ENCODE peak calls at places on chromosome 5, in ten cellular contexts. E, T, F, I, Q, B, N, J, R and G are unnamed samples.

GRCh38 chr5:115246361-115246991 is 16.2 kb downstream of the PGGT1B start:
- DNase-seq in R (no peak), Q (peak; percentile 40), T (no peak), N (peak; percentile 27), B (peak; percentile 49), F (no peak), J (peak; percentile 45), E (peak; percentile 26), I (peak; percentile 49), G (peak; percentile 58)

GRCh38 chr5:29811914-29812679 is 1381.4 kb upstream of the CDH6 start:
- DNase-seq in J (no peak), R (no peak), B (peak; percentile 31), T (no peak), I (no peak), F (no peak), N (no peak), Q (peak; percentile 28), E (no peak), G (peak; percentile 14)

GRCh38 chr5:10775646-10776045 is 14.6 kb upstream of the DAP start:
- DNase-seq in E (no peak), F (no peak), I (no peak), N (no peak), J (no peak), T (no peak), R (no peak), B (no peak), Q (no peak), G (no peak)

GRCh38 chr5:180810210-180811011 is 7.8 kb upstream of the MGAT1 start:
- DNase-seq in R (peak; percentile 97), T (peak; percentile 96), N (peak; percentile 98), I (peak; percentile 95), E (peak; percentile 95), F (peak; percentile 95), Q (peak; percentile 98), B (peak; percentile 83), J (peak; percentile 100), G (peak; percentile 97)

GRCh38 chr5:132095077-132095744 is 21.6 kb downstream of the CSF2 start:
- DNase-seq in T (peak; percentile 32), E (no peak), R (peak; percentile 41), B (no peak), Q (no peak), I (peak; percentile 24), N (no peak), J (no peak), F (no peak), G (no peak)

GRCh38 chr5:116436674-116437350 is 137.8 kb downstream of the SEMA6A start:
- DNase-seq in B (no peak), Q (no peak), F (no peak), I (no peak), N (no peak), J (no peak), T (no peak), E (no peak), R (no peak), G (no peak)

GRCh38 chr5:53479656-53480473 is 564 bp upstream of the FST start:
- DNase-seq in N (peak; percentile 16), R (peak; percentile 51), Q (peak; percentile 76), I (no peak), T (no peak), F (peak; percentile 78), J (peak; percentile 63), E (peak; percentile 61), B (peak; percentile 73), G (peak; percentile 66)

GRCh38 chr5:90809695-90810094 is 251.1 kb downstream of the ADGRV1 start:
- DNase-seq in Q (peak; percentile 13), R (no peak), N (no peak), E (no peak), F (no peak), T (no peak), J (no peak), I (peak; percentile 27), B (no peak), G (peak; percentile 18)

GRCh38 chr5:9337908-9338307 is 208.0 kb downstream of the SEMA5A start:
- DNase-seq in T (no peak), I (peak; percentile 24), E (no peak), J (peak; percentile 60), R (no peak), B (no peak), N (no peak), Q (peak; percentile 32), F (peak; percentile 72), G (peak; percentile 64)

GRCh38 chr5:181189962-181190710 is 14.9 kb downstream of the TRIM7 start:
- DNase-seq in F (no peak), R (no peak), E (no peak), J (peak; percentile 46), T (no peak), I (no peak), B (no peak), N (no peak), Q (peak; percentile 35), G (no peak)

GRCh38 chr5:159786901-159787691 is 129.2 kb upstream of the ADRA1B start:
- DNase-seq in R (peak; percentile 58), Q (peak; percentile 49), F (no peak), B (no peak), N (no peak), E (no peak), I (no peak), J (peak; percentile 63), T (peak; percentile 77), G (peak; percentile 82)

GRCh38 chr5:23330726-23331125 is 176.7 kb upstream of the PRDM9 start:
- DNase-seq in E (no peak), F (peak; percentile 44), T (no peak), I (no peak), R (no peak), Q (no peak), J (no peak), B (no peak), N (no peak), G (no peak)

GRCh38 chr5:160545832-160546231 is 124.2 kb downstream of the PTTG1 start:
- DNase-seq in E (no peak), B (no peak), F (peak; percentile 54), Q (no peak), I (no peak), J (no peak), R (no peak), N (no peak), T (no peak), G (no peak)

GRCh38 chr5:176737746-176738699 is 72.3 kb upstream of the UNC5A start:
- DNase-seq in Q (no peak), B (no peak), N (no peak), I (no peak), J (no peak), T (no peak), F (no peak), E (no peak), R (no peak), G (no peak)

GRCh38 chr5:125484272-125485002 is 738.0 kb upstream of the ZNF608 start:
- DNase-seq in R (peak; percentile 38), N (no peak), B (no peak), T (peak; percentile 72), Q (peak; percentile 67), J (peak; percentile 63), E (no peak), I (peak; percentile 92), F (peak; percentile 93), G (peak; percentile 8)

GRCh38 chr5:179430256-179431175 is 85.3 kb upstream of the ADAMTS2 start:
- DNase-seq in F (no peak), T (no peak), R (no peak), N (no peak), Q (no peak), I (no peak), J (no peak), E (no peak), B (no peak), G (no peak)

GRCh38 chr5:179422840-179423523 is 77.7 kb upstream of the ADAMTS2 start:
- DNase-seq in J (no peak), I (no peak), R (no peak), F (no peak), Q (no peak), B (no peak), E (no peak), N (no peak), T (no peak), G (no peak)

GRCh38 chr5:179431221-179431620 is 86.0 kb upstream of the ADAMTS2 start:
- DNase-seq in E (no peak), Q (no peak), B (no peak), J (no peak), N (no peak), I (no peak), F (no peak), R (no peak), T (no peak), G (no peak)

GRCh38 chr5:179427032-179427675 is 81.9 kb upstream of the ADAMTS2 start:
- DNase-seq in E (no peak), J (no peak), N (no peak), I (no peak), R (no peak), F (no peak), T (no peak), B (no peak), Q (no peak), G (no peak)

DNA sequence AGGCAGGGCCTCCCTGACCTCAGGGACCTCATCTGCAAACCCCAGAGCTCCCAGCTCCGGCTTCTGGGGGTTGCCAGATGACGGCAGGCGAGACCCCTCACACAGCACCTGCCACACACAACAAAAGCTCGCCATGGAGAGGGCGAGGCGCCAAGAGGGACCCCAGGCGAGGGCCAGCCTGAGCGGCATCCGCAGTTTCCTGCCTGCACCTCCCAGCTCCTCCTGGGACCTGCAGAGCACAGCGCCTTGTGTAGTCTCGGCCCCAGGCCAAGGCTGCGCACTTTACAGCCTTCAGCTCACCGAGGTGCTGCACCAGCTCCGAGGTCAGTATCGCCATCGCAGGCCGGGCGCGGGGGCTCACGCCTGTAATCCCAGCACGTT is 82.4 kb upstream of the ADAMTS2 start:
- DNase-seq in J (no peak), I (no peak), F (no peak), T (no peak), Q (no peak), B (no peak), N (no peak), R (peak; percentile 38), E (no peak), G (no peak)
- H3K27ac ChIP-seq in J (no peak overlapping the region), I (no peak overlapping the region), F (no peak overlapping the region), T (no peak overlapping the region), Q (no peak overlapping the region), B (no peak overlapping the region), N (no peak overlapping the region), R (no peak overlapping the region), E (no peak overlapping the region), G (no peak overlapping the region)

GRCh38 chr5:14035859-14036440 is 91.5 kb upstream of the DNAH5 start:
- DNase-seq in N (no peak), B (peak; percentile 73), J (peak; percentile 92), R (no peak), F (peak; percentile 100), T (no peak), E (peak; percentile 54), Q (peak; percentile 86), I (peak; percentile 96), G (peak; percentile 59)
- H3K27ac ChIP-seq in N (no peak overlapping the region), B (no peak overlapping the region), J (peak overlapping the region; percentile 92), R (peak overlapping the region; percentile 8), F (peak overlapping the region; percentile 91), T (peak overlapping the region; percentile 83), E (peak overlapping the region; percentile 83), Q (peak overlapping the region; percentile 67), I (peak overlapping the region; percentile 93), G (peak overlapping the region; percentile 81)

GRCh38 chr5:136864960-136865359 is 499.6 kb upstream of the TRPC7 start:
- DNase-seq in J (no peak), T (no peak), Q (no peak), I (no peak), E (no peak), N (no peak), R (no peak), B (no peak), F (no peak), G (no peak)
- H3K27ac ChIP-seq in J (no peak overlapping the region), T (no peak overlapping the region), Q (no peak overlapping the region), I (no peak overlapping the region), E (no peak overlapping the region), N (no peak overlapping the region), R (no peak overlapping the region), B (no peak overlapping the region), F (no peak overlapping the region), G (no peak overlapping the region)

GRCh38 chr5:77791356-77791755 is 15.2 kb upstream of the TBCA start:
- DNase-seq in T (no peak), R (no peak), N (no peak), E (no peak), I (no peak), J (no peak), Q (no peak), B (no peak), F (no peak), G (no peak)
- H3K27ac ChIP-seq in T (no peak overlapping the region), R (no peak overlapping the region), N (no peak overlapping the region), E (no peak overlapping the region), I (no peak overlapping the region), J (no peak overlapping the region), Q (no peak overlapping the region), B (no peak overlapping the region), F (no peak overlapping the region), G (no peak overlapping the region)